ENCODE peak calls at places on chromosomes 16 and 17, in four cellular contexts. Q is testis, K is fibroblast of the aortic adventitia, O is mucosa of descending colon. F is an unnamed sample.

GRCh38 chr16:1820096-1820972 is 6.3 kb downstream of the HAGH start:
- DNase-seq in O (no peak), K (no peak), Q (no peak), F (no peak)

GRCh38 chr16:79605999-79606398 is 5.5 kb upstream of the MAF start:
- DNase-seq in K (no peak), Q (peak), O (no peak), F (no peak)

GRCh38 chr17:34850023-34850422 is 111.2 kb downstream of the CCT6B start:
- DNase-seq in K (peak), Q (no peak), O (no peak), F (no peak)

GRCh38 chr16:56871172-56871593 is 6.2 kb downstream of the SLC12A3 start:
- DNase-seq in Q (no peak), O (no peak), K (peak), F (no peak)

GRCh38 chr17:59641799-59642484 is 22.2 kb downstream of the CLTC start:
- DNase-seq in O (no peak), K (no peak), Q (no peak), F (no peak)

GRCh38 chr17:31579265-31579664 is 187.8 kb downstream of the RAB11FIP4 start:
- DNase-seq in O (no peak), K (no peak), Q (no peak), F (no peak)

GRCh38 chr17:45282683-45283644 is 21.1 kb upstream of the SPATA32 start:
- DNase-seq in K (no peak), O (peak), Q (no peak), F (no peak)

GRCh38 chr16:84359326-84359725 is 9.0 kb upstream of the ATP2C2 start:
- DNase-seq in K (no peak), Q (no peak), O (no peak), F (no peak)

GRCh38 chr17:65078441-65079160 is 22.1 kb upstream of the GNA13 start:
- DNase-seq in O (no peak), Q (peak), K (peak), F (no peak)

GRCh38 chr17:17175340-17175739 is 30.8 kb downstream of the PLD6 start:
- DNase-seq in K (no peak), Q (no peak), O (no peak), F (no peak)

GRCh38 chr17:45785373-45786193 is 1.5 kb downstream of the CRHR1 start:
- DNase-seq in K (no peak), Q (no peak), O (no peak), F (no peak)

GRCh38 chr17:16933317-16934132 is 38.4 kb downstream of the TNFRSF13B start:
- DNase-seq in K (no peak), Q (no peak), O (no peak), F (no peak)

GRCh38 chr17:11880714-11881113 is 116.6 kb downstream of the ZNF18 start:
- DNase-seq in K (no peak), Q (no peak), O (no peak), F (no peak)

GRCh38 chr17:80389011-80389995 is 25.7 kb upstream of the ENDOV start:
- DNase-seq in O (no peak), K (no peak), Q (no peak), F (no peak)

GRCh38 chr16:84996365-84996764 is 15.0 kb downstream of the ZDHHC7 start:
- DNase-seq in O (no peak), Q (no peak), K (no peak), F (no peak)

GRCh38 chr17:7558544-7559306 is at the start of gene TNFSF13:
- DNase-seq in O (peak), K (no peak), Q (peak), F (no peak)

GRCh38 chr17:68600881-68601564 is at the start of gene FAM20A:
- DNase-seq in Q (peak), O (peak), K (peak), F (no peak)

GRCh38 chr17:75516619-75517276 is 420 bp downstream of the TSEN54 start:
- DNase-seq in Q (no peak), K (peak), O (peak), F (no peak)

GRCh38 chr16:2398520-2398919 is 30.7 kb upstream of the CCNF start:
- DNase-seq in K (no peak), O (no peak), Q (no peak), F (no peak)

GRCh38 chr17:48597775-48598631 is 4.4 kb upstream of the HOXB5 start:
- DNase-seq in K (peak), O (peak), Q (no peak), F (no peak)

GRCh38 chr17:63399316-63399715 is 46.8 kb downstream of the CYB561 start:
- DNase-seq in K (peak), Q (no peak), O (no peak), F (peak)

GRCh38 chr16:13936596-13937081 is 16.7 kb downstream of the ERCC4 start:
- DNase-seq in O (no peak), K (peak), Q (no peak), F (no peak)

GRCh38 chr17:2484876-2485275 is 26.8 kb downstream of the METTL16 start:
- DNase-seq in Q (no peak), K (no peak), O (no peak), F (no peak)

GRCh38 chr16:85015481-85016177 is 4.3 kb upstream of the ZDHHC7 start:
- DNase-seq in O (no peak), Q (no peak), K (peak), F (no peak)

GRCh38 chr17:72996791-72997190 is 95.7 kb downstream of the SLC39A11 start:
- DNase-seq in O (no peak), K (no peak), Q (no peak), F (no peak)

GRCh38 chr16:73086108-73086507 is 38.2 kb upstream of the ZFHX3 start:
- DNase-seq in O (no peak), Q (no peak), K (no peak), F (no peak)

GRCh38 chr17:79252886-79253285 is 178.3 kb downstream of the ENGASE start:
- DNase-seq in Q (no peak), O (no peak), K (no peak), F (no peak)

GRCh38 chr16:1613728-1614225 is 1.6 kb downstream of the CRAMP1 start:
- DNase-seq in K (peak), Q (peak), O (peak), F (no peak)

GRCh38 chr16:62253926-62254325 is 217.7 kb upstream of the CDH8 start:
- DNase-seq in K (no peak), Q (no peak), O (no peak), F (no peak)

GRCh38 chr17:19376799-19377198 is 1.5 kb upstream of the MAPK7 start:
- DNase-seq in O (no peak), K (no peak), Q (no peak), F (no peak)

GRCh38 chr16:57029161-57030160 is 40.1 kb downstream of the NLRC5 start:
- DNase-seq in O (no peak), Q (no peak), K (peak), F (no peak)

GRCh38 chr16:89473791-89474414 is 16.5 kb downstream of the ANKRD11 start:
- DNase-seq in Q (no peak), K (peak), O (no peak), F (no peak)

GRCh38 chr17:78351449-78352006 is 8.3 kb downstream of the SOCS3 start:
- DNase-seq in O (peak), K (peak), Q (peak), F (peak)

GRCh38 chr17:31175237-31175636 is 80.5 kb downstream of the NF1 start:
- DNase-seq in O (no peak), Q (no peak), K (no peak), F (no peak)

GRCh38 chr16:46689492-46690280 is at the start of gene ORC6:
- DNase-seq in Q (peak), K (peak), O (peak), F (peak)

GRCh38 chr16:46688101-46688656 is 799 bp downstream of the VPS35 start:
- DNase-seq in Q (peak), K (peak), O (peak), F (no peak)

GRCh38 chr16:46691720-46692119 is 2.3 kb downstream of the ORC6 start:
- DNase-seq in O (no peak), K (peak), Q (no peak), F (no peak)

GRCh38 chr16:46688657-46689491 is at the start of gene VPS35:
- DNase-seq in K (peak), O (peak), Q (peak), F (peak)

DNA sequence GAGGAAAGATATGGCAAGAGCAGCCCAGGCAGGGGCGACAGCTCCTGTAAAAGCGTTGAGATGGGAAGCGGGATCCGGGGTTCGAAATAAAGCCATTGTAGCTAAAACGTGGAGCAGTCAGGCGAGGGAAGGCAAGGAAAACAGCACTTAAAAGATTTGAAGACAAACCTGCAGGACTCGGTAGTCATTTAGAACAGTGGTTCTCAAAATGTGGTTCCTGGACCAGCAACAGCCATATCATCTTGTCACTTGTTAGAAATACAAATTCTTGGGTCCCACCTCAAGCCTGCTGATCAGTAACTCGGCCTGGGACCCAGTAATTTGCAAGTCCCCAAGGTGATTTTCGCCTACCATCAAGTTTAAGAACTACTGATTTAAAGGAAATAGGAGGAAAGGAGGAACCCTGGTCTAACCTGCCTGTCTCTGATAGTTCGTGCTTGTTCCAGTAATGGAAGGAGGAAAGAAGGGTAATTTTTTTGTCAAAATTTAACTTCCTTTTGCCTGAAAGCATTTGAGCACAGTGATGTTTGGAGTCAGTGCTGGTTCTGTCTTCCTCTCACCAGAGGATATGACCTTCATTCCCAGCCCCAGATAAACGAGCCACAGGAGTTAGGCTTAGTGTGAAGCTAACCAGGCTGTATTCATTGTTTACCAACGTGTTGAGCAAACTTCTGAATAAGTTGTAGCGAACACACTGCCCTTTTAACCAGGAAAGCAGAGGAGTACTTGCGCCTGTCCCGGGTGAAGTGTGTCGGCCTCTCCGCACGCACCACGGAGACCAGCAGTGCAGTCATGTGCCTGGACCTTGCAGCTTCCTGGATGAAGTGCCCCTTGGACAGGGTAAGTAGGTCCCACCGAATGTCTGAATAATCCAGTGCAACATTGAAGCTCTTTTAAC is 1.1 kb downstream of the ORC6 start:
- DNase-seq in O (peak), Q (peak), K (peak), F (no peak)
- TF ChIP-seq CTCF in O (no peak), Q (no peak), K (no peak), F (no peak)

DNA sequence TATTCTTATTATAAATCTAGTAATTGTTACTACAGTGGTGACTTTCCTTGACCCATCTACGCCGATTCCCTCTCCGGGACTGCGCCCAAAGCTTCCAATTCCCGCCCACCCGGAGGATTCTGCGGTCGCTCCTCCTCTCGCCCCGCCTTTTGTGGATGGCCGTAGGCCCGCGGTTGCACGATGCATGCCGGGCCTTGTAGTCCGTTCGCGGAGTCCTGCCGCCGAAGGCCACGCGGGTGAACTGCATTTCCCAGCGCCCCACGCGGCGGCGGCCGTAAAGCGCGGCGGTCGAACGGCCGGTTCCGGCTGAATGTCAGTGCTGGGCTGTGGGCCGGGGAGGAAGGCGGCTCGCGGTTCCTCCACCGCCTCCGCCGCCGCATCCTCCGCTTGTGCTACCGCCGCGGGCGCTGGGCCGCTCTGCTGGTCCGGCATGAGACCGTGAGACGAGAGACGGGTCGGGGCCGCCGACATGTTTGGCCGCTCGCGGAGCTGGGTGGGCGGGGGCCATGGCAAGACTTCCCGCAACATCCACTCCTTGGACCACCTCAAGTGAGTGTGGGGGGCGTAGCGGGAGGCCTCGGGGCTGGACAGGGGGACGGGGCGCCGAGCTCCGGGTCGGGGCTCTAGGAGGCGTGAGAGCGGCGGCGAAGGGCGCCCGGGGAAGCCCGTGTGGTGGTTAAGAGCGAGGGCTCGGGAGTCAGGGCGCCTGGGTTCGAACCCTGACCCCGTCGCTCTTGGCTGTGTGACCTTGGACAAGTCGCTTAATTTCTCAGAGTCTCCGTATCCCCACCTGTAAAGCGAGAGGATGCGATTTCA is at the start of gene CLEC16A:
- DNase-seq in O (peak), Q (peak), K (peak), F (peak)
- TF ChIP-seq CTCF in O (peak), Q (peak), K (peak), F (no peak)

GRCh38 chr16:10921536-10922327 is 20.5 kb downstream of the DEXI start:
- DNase-seq in Q (no peak), O (peak), K (peak), F (no peak)

GRCh38 chr16:10920726-10921427 is 21.4 kb downstream of the DEXI start:
- DNase-seq in K (no peak), O (peak), Q (no peak), F (no peak)

GRCh38 chr16:10918294-10919002 is 23.8 kb downstream of the DEXI start:
- DNase-seq in Q (peak), O (peak), K (peak), F (peak)

GRCh38 chr16:10919003-10919351 is 23.3 kb downstream of the DEXI start:
- DNase-seq in K (no peak), O (no peak), Q (no peak), F (no peak)

GRCh38 chr16:10916534-10916933 is 25.7 kb downstream of the DEXI start:
- DNase-seq in O (no peak), K (no peak), Q (no peak), F (no peak)
- TF ChIP-seq CTCF in O (no peak), K (no peak), Q (no peak), F (no peak)

GRCh38 chr17:57281887-57282653 is 25.7 kb downstream of the MSI2 start:
- DNase-seq in O (no peak), Q (peak), K (no peak), F (no peak)
- TF ChIP-seq CTCF in O (no peak), Q (no peak), K (no peak), F (no peak)

GRCh38 chr17:33200587-33200986 is 92.5 kb downstream of the ASIC2 start:
- DNase-seq in O (no peak), K (no peak), Q (no peak), F (no peak)
- TF ChIP-seq CTCF in O (no peak), K (no peak), Q (no peak), F (no peak)

DNA sequence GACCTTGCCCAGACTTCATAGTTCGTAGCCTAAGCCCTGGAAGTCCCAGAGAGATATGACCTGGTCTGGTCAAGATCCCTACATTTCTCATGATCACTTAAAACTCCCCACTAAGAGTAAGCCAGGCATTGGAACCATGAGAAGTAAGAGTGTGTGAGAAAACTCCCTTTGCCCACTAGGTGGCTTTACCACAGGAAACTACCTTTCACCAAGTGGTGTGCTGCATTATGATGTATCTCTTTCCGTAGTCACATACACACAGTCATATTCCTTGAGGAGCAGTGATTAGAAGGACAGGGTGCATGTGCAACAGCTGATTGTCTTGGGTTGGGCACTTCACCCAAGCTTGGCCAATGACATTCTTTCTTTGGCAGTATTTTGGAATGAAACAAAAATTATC is 639.3 kb downstream of the KCNJ2 start:
- DNase-seq in O (no peak), Q (no peak), K (no peak), F (no peak)
- TF ChIP-seq CTCF in O (no peak), Q (no peak), K (no peak), F (no peak)

DNA sequence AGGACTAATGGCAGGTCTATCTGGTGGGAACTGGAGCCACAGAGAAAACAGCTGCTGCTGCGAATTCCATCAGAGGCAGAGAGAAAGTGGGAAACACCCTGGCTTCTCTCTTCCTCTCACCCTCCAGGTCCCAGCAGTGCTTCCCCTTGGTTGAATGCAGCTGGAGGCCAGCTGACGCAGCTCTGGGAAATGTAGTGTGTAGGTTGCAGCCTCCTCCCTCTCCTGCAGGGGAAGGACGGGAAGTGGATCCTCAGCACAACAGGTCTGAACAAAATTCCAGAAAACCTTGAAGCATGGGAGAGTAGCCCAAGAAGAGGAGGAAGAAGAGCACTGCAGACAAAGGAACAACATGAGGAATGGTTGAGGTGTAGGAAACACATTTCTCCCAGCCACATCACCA is 67.8 kb upstream of the MMP2 start:
- DNase-seq in Q (no peak), O (no peak), K (peak), F (no peak)
- TF ChIP-seq CTCF in Q (no peak), O (no peak), K (no peak), F (no peak)

GRCh38 chr16:87653234-87653633 is 50.9 kb downstream of the JPH3 start:
- DNase-seq in O (no peak), K (peak), Q (no peak), F (no peak)
- TF ChIP-seq CTCF in O (no peak), K (peak), Q (peak), F (peak)

F was measured in AG09319.